ENCODE peak calls at places on chromosomes 3 and 15, in nine cellular contexts. M is neural crest cell, S is A549, A is esophagus muscularis mucosa, Z is ovary, F is HFF-Myc, W is hepatocyte, J is CD14-positive monocyte, D is GM12864. T is an unnamed sample.

GRCh38 chr3:11480663-11481298 is 162.9 kb downstream of the VGLL4 start:
- DNase-seq in M (no peak), S (no peak), A (no peak), Z (peak; percentile 21), F (no peak), W (peak; percentile 35), J (no peak), D (no peak), T (no peak)

GRCh38 chr15:42079401-42079908 is 14.9 kb downstream of the PLA2G4D start:
- DNase-seq in M (no peak), S (no peak), A (no peak), Z (no peak), F (no peak), W (no peak), J (no peak), D (no peak), T (no peak)

GRCh38 chr15:80866936-80867335 is 87.8 kb downstream of the CEMIP start:
- DNase-seq in M (no peak), S (no peak), A (no peak), Z (no peak), F (no peak), W (no peak), J (no peak), D (no peak), T (no peak)

GRCh38 chr3:128210711-128211110 is 57.4 kb downstream of the EEFSEC start:
- DNase-seq in M (no peak), S (no peak), A (no peak), Z (no peak), F (no peak), W (no peak), J (no peak), D (no peak), T (no peak)

GRCh38 chr3:138941259-138941885 is 5.6 kb downstream of the FOXL2 start:
- DNase-seq in M (peak; percentile 59), S (peak; percentile 62), A (no peak), Z (peak; percentile 84), F (no peak), W (peak; percentile 61), J (no peak), D (no peak), T (peak; percentile 79)

GRCh38 chr3:128497305-128498126 is 4.5 kb upstream of the GATA2 start:
- DNase-seq in M (peak; percentile 82), S (peak; percentile 41), A (no peak), Z (peak; percentile 58), F (no peak), W (peak; percentile 81), J (no peak), D (no peak), T (peak; percentile 90)

GRCh38 chr3:151875759-151876158 is 2.3 kb downstream of the SUCNR1 start:
- DNase-seq in M (no peak), S (peak; percentile 55), A (no peak), Z (no peak), F (no peak), W (peak; percentile 30), J (peak; percentile 51), D (no peak), T (no peak)

GRCh38 chr3:117726776-117727175 is 1017.2 kb downstream of the TUSC7 start:
- DNase-seq in M (no peak), S (no peak), A (no peak), Z (no peak), F (no peak), W (no peak), J (no peak), D (no peak), T (no peak)

GRCh38 chr3:154121236-154122095 is at the start of gene ARHGEF26:
- DNase-seq in M (peak; percentile 85), S (peak; percentile 82), A (peak; percentile 94), Z (peak; percentile 90), F (peak; percentile 7), W (peak; percentile 94), J (peak; percentile 69), D (no peak), T (peak; percentile 92)

GRCh38 chr15:80526556-80527340 is 122.6 kb downstream of the ARNT2 start:
- DNase-seq in M (no peak), S (no peak), A (peak; percentile 90), Z (no peak), F (no peak), W (no peak), J (no peak), D (no peak), T (no peak)

GRCh38 chr3:108182339-108182738 is 39.9 kb downstream of the IFT57 start:
- DNase-seq in M (no peak), S (no peak), A (no peak), Z (no peak), F (no peak), W (no peak), J (no peak), D (no peak), T (no peak)

GRCh38 chr15:37900286-37901221 is 33.9 kb upstream of the TMCO5A start:
- DNase-seq in M (no peak), S (peak; percentile 35), A (no peak), Z (no peak), F (peak; percentile 56), W (peak; percentile 34), J (no peak), D (no peak), T (no peak)

GRCh38 chr3:52781741-52782140 is 4.3 kb downstream of the ITIH1 start:
- DNase-seq in M (no peak), S (no peak), A (no peak), Z (no peak), F (no peak), W (no peak), J (peak; percentile 21), D (no peak), T (no peak)

GRCh38 chr15:64152507-64153387 is 1.2 kb downstream of the SNX22 start:
- DNase-seq in M (no peak), S (no peak), A (no peak), Z (no peak), F (no peak), W (no peak), J (peak; percentile 46), D (no peak), T (no peak)

GRCh38 chr3:124256599-124256998 is 264.7 kb upstream of the ROPN1 start:
- DNase-seq in M (no peak), S (no peak), A (no peak), Z (no peak), F (no peak), W (no peak), J (no peak), D (no peak), T (no peak)

GRCh38 chr15:92159481-92159880 is 234.2 kb upstream of the ST8SIA2 start:
- DNase-seq in M (no peak), S (no peak), A (no peak), Z (no peak), F (no peak), W (no peak), J (no peak), D (no peak), T (no peak)

GRCh38 chr15:66498501-66499386 is 1.2 kb upstream of the SNAPC5 start:
- DNase-seq in M (no peak), S (peak; percentile 53), A (no peak), Z (no peak), F (no peak), W (peak; percentile 24), J (no peak), D (no peak), T (peak; percentile 16)

DNA sequence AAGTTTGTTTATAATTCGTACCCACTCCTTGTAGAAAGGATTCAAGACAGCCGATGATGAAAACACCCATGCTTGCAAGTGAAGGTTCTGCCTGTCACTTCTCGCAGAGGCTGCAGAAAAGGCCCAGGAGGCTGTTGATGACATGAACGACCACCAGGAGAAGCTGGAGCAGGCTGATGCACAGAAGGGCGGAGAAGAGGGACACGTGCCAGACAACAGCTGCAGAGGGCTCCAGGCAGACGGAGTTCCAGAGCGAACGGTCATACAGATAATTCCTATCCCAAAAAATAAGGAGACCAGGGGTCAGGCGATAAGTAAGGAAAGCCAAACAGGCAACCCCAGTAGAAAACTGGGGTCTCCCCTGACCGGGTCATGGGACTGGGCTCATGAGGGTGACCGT is 5.7 kb upstream of the DYNLT2B start:
- DNase-seq in M (peak; percentile 29), S (no peak), A (no peak), Z (no peak), F (no peak), W (peak; percentile 34), J (no peak), D (no peak), T (peak; percentile 63)
- TF ChIP-seq CTCF in M (peak; percentile 39), S (no peak), A (no peak), Z (no peak), F (peak; percentile 37), W (peak; percentile 15), J (no peak), D (no peak), T (peak; percentile 48)

DNA sequence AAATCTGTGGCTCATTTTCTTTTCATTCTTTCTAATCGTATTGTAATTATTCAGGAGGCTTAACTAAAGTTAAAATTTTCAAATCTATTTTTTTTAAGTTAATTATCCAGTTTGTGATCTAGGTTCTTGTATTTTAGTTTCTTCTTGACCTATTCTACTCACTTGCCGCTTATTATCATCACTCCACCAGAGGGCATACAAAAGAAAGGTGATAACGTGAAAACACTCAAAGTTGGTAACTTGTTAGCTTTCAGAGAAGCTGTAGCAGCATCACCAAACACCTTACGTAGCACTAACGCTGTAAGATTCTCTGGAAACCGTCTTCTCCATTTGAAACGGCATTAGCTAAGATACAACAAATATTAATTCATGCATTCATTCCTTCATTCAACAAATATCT is 4.8 kb downstream of the GNB4 start:
- DNase-seq in M (no peak), S (peak; percentile 24), A (no peak), Z (no peak), F (no peak), W (peak; percentile 28), J (no peak), D (no peak), T (peak; percentile 39)
- TF ChIP-seq CTCF in M (peak; percentile 57), S (peak; percentile 34), A (peak; percentile 31), Z (no peak), F (peak; percentile 27), W (peak; percentile 43), J (peak; percentile 40), D (no peak), T (peak; percentile 54)

GRCh38 chr3:41716391-41716910 is 245.5 kb downstream of the ULK4 start:
- DNase-seq in M (no peak), S (no peak), A (no peak), Z (no peak), F (no peak), W (peak; percentile 21), J (no peak), D (no peak), T (no peak)
- TF ChIP-seq CTCF in M (peak; percentile 49), S (peak; percentile 33), A (peak; percentile 35), Z (peak; percentile 28), F (peak; percentile 5), W (peak; percentile 70), J (no peak), D (no peak), T (no peak)

DNA sequence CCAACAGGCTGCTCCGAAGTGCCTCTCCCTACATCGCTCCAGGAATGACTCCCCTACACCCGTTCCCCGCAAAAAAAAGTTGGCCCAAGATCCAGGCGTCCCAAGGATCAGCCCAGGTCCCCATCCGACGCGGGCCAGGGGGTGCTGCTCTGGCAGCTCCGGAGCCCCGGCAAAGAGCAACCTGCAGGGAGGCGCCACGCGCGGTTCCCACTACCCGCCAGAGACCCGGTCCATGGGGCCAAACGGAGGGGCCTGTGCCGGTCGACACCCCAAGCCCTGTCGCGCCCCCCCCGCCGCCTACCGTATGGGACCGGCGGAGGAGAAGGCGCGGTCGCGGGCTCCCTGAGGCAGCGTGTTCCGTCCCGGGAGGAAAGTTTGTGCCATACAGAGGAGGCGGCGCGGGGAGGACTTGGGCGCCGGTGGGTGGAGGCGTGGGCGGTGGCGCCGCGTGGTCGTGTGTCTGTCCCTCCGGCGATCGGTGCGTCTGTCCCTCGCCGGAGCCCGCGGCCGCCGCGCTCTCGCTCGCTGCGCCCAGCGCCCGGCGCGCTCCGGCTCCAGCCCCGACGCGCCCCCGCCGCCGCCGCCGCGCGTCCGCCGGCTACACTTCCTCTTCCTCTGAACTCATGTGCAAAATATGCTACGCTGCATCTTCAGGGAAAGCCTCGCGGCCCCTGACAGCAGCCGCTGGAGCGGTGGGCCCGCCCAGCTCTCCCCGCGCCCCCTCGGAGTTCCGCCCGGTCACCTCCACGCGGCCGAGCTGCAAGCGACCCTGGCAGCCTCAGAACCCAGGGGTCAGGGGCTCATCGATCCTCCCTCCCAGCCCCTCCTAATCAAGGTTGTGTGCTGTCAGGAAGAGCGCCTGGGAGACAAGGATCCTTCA is at the start of gene RFTN1:
- DNase-seq in M (peak; percentile 31), S (no peak), A (no peak), Z (peak; percentile 60), F (no peak), W (peak; percentile 77), J (peak; percentile 57), D (no peak), T (peak; percentile 60)
- TF ChIP-seq CTCF in M (no peak), S (no peak), A (peak; percentile 10), Z (no peak), F (no peak), W (peak; percentile 11), J (no peak), D (no peak), T (no peak)

T was measured in neural progenitor cell.